ENCODE peak calls at places on chromosome 9, in four cellular contexts. One of them, this sample, is unnamed.

GRCh38 chr9:33354651-33355211 is 47.6 kb downstream of the AQP7 start:
- DNase-seq in fibroblast of lung: peak; percentile 76
- DNase-seq in kidney epithelial cell: no peak
- DNase-seq in neural progenitor cell: no peak
- DNase-seq in this sample: peak; percentile 83

GRCh38 chr9:72903103-72903502 is 49.8 kb downstream of the ALDH1A1 start:
- DNase-seq in fibroblast of lung: no peak
- DNase-seq in kidney epithelial cell: no peak
- DNase-seq in neural progenitor cell: no peak
- DNase-seq in this sample: no peak

GRCh38 chr9:17614929-17615328 is 36.1 kb downstream of the SH3GL2 start:
- DNase-seq in fibroblast of lung: no peak
- DNase-seq in kidney epithelial cell: no peak
- DNase-seq in neural progenitor cell: no peak
- DNase-seq in this sample: no peak

GRCh38 chr9:88574993-88575392 is 40.0 kb downstream of the NXNL2 start:
- DNase-seq in fibroblast of lung: peak; percentile 47
- DNase-seq in kidney epithelial cell: no peak
- DNase-seq in neural progenitor cell: no peak
- DNase-seq in this sample: peak; percentile 37

GRCh38 chr9:134161647-134162046 is 2.7 kb downstream of the RNU6ATAC start:
- DNase-seq in fibroblast of lung: no peak
- DNase-seq in kidney epithelial cell: no peak
- DNase-seq in neural progenitor cell: no peak
- DNase-seq in this sample: no peak

GRCh38 chr9:126509718-126510117 is 104.0 kb upstream of the LMX1B start:
- DNase-seq in fibroblast of lung: no peak
- DNase-seq in kidney epithelial cell: no peak
- DNase-seq in neural progenitor cell: no peak
- DNase-seq in this sample: no peak

GRCh38 chr9:78049484-78049883 is 17.9 kb upstream of the GNAQ start:
- DNase-seq in fibroblast of lung: no peak
- DNase-seq in kidney epithelial cell: no peak
- DNase-seq in neural progenitor cell: no peak
- DNase-seq in this sample: no peak

GRCh38 chr9:135306699-135307098 is 172.9 kb upstream of the PPP1R26 start:
- DNase-seq in fibroblast of lung: no peak
- DNase-seq in kidney epithelial cell: no peak
- DNase-seq in neural progenitor cell: no peak
- DNase-seq in this sample: no peak

GRCh38 chr9:108552459-108553040 is 303.2 kb downstream of the ACTL7B start:
- DNase-seq in fibroblast of lung: no peak
- DNase-seq in kidney epithelial cell: no peak
- DNase-seq in neural progenitor cell: no peak
- DNase-seq in this sample: peak; percentile 19

GRCh38 chr9:119959846-119960545 is 590.8 kb upstream of the BRINP1 start:
- DNase-seq in fibroblast of lung: no peak
- DNase-seq in kidney epithelial cell: no peak
- DNase-seq in neural progenitor cell: no peak
- DNase-seq in this sample: no peak

GRCh38 chr9:28927711-28928110 is 1354.4 kb upstream of the C9orf72 start:
- DNase-seq in fibroblast of lung: no peak
- DNase-seq in kidney epithelial cell: peak; percentile 25
- DNase-seq in neural progenitor cell: no peak
- DNase-seq in this sample: no peak

GRCh38 chr9:28921857-28922500 is 1348.7 kb upstream of the C9orf72 start:
- DNase-seq in fibroblast of lung: no peak
- DNase-seq in kidney epithelial cell: no peak
- DNase-seq in neural progenitor cell: no peak
- DNase-seq in this sample: no peak

GRCh38 chr9:28925184-28925583 is 1351.9 kb upstream of the C9orf72 start:
- DNase-seq in fibroblast of lung: no peak
- DNase-seq in kidney epithelial cell: no peak
- DNase-seq in neural progenitor cell: no peak
- DNase-seq in this sample: no peak

GRCh38 chr9:28926311-28926710 is 1353.0 kb upstream of the C9orf72 start:
- DNase-seq in fibroblast of lung: no peak
- DNase-seq in kidney epithelial cell: no peak
- DNase-seq in neural progenitor cell: no peak
- DNase-seq in this sample: no peak
- TF ChIP-seq CTCF in fibroblast of lung: no peak
- TF ChIP-seq CTCF in kidney epithelial cell: no peak
- TF ChIP-seq CTCF in neural progenitor cell: no peak
- TF ChIP-seq CTCF in this sample: no peak

DNA sequence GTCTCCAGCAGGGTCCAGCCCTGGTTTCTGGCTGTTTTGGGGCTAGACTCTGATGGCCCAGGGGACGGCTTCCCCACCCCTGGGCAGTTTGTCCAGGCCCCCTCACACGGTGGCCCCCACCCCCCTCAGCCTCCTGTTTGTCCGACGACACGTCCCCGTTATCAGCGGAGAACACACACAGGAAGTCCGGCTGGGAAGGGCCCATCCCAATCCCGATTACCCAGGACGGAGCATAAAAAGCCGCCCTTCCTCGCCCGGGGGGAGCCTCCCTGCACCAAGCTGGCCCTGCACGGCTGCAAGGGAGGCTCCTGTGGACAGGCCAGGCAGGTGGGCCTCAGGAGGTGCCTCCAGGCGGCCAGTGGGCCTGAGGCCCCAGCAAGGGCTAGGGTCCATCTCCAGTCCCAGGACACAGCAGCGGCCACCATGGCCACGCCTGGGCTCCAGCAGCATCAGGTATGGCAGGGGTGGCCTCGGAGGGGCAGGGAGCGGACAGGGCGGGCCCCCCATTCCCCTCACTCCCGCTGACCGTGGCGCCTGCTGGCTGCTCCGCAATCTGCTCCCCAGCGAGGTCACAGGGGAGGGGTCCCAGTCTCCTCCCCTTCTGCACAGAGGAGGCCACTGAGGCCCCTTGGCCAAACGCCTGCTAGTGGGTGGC is at the start of gene EGFL7:
- DNase-seq in fibroblast of lung: no peak
- DNase-seq in kidney epithelial cell: no peak
- DNase-seq in neural progenitor cell: no peak
- DNase-seq in this sample: peak; percentile 65
- H3K4me3 ChIP-seq in fibroblast of lung: no peak within 1 kb of the TSS
- H3K4me3 ChIP-seq in kidney epithelial cell: no peak within 1 kb of the TSS
- H3K4me3 ChIP-seq in neural progenitor cell: no peak within 1 kb of the TSS
- H3K4me3 ChIP-seq in this sample: peak within 1 kb of the TSS; percentile 26

GRCh38 chr9:5909999-5910398 is 19.3 kb downstream of the MLANA start:
- DNase-seq in fibroblast of lung: peak; percentile 5
- DNase-seq in kidney epithelial cell: no peak
- DNase-seq in neural progenitor cell: no peak
- DNase-seq in this sample: peak; percentile 28
- TF ChIP-seq CTCF in fibroblast of lung: no peak
- TF ChIP-seq CTCF in kidney epithelial cell: no peak
- TF ChIP-seq CTCF in neural progenitor cell: no peak
- TF ChIP-seq CTCF in this sample: no peak

GRCh38 chr9:36142510-36143161 is 6.1 kb downstream of the GLIPR2 start:
- DNase-seq in fibroblast of lung: no peak
- DNase-seq in kidney epithelial cell: no peak
- DNase-seq in neural progenitor cell: no peak
- DNase-seq in this sample: no peak
- H3K4me3 ChIP-seq in fibroblast of lung: no peak overlapping the region
- H3K4me3 ChIP-seq in kidney epithelial cell: no peak overlapping the region
- H3K4me3 ChIP-seq in neural progenitor cell: no peak overlapping the region
- H3K4me3 ChIP-seq in this sample: no peak overlapping the region

GRCh38 chr9:21070171-21070571 is 7.6 kb downstream of the IFNB1 start:
- DNase-seq in fibroblast of lung: peak; percentile 96
- DNase-seq in kidney epithelial cell: peak; percentile 88
- DNase-seq in neural progenitor cell: peak; percentile 8
- DNase-seq in this sample: peak; percentile 96
- TF ChIP-seq CTCF in fibroblast of lung: peak; percentile 32
- TF ChIP-seq CTCF in kidney epithelial cell: peak; percentile 9
- TF ChIP-seq CTCF in neural progenitor cell: no peak
- TF ChIP-seq CTCF in this sample: peak; percentile 49

GRCh38 chr9:70257512-70257911 is 1.3 kb upstream of the SMC5 start:
- DNase-seq in fibroblast of lung: no peak
- DNase-seq in kidney epithelial cell: no peak
- DNase-seq in neural progenitor cell: no peak
- DNase-seq in this sample: no peak
- H3K4me3 ChIP-seq in fibroblast of lung: peak overlapping the region; percentile 64
- H3K4me3 ChIP-seq in kidney epithelial cell: peak overlapping the region; percentile 6
- H3K4me3 ChIP-seq in neural progenitor cell: no peak overlapping the region
- H3K4me3 ChIP-seq in this sample: no peak overlapping the region